ENCODE peak calls at places on chromosomes 16 and 17, in seven cellular contexts. F is ascending aorta, K is mammary epithelial cell, R is adipocyte, Z is small intestine, O is mucosa of descending colon, X is body of pancreas. B is an unnamed sample.
A peak's percentile ranks its signal among the peaks of the same experiment; 100 is the strongest.

GRCh38 chr17:34850964-34851363 is 110.3 kb downstream of the CCT6B start:
- DNase-seq in X (no peak), F (no peak), O (no peak), K (no peak), Z (no peak), R (no peak), B (no peak)

GRCh38 chr17:62827722-62828498 is 19.8 kb upstream of the MARCHF10 start:
- DNase-seq in R (peak; percentile 30), K (peak; percentile 19), F (no peak), Z (no peak), O (no peak), X (no peak), B (no peak)

GRCh38 chr17:32960815-32961214 is 30.8 kb upstream of the SPACA3 start:
- DNase-seq in Z (no peak), X (no peak), F (no peak), O (no peak), K (peak; percentile 39), R (no peak), B (no peak)

GRCh38 chr16:48353565-48354163 is 31.5 kb downstream of the SIAH1 start:
- DNase-seq in Z (peak; percentile 83), K (peak; percentile 58), X (peak; percentile 69), F (peak; percentile 75), R (peak; percentile 81), O (peak; percentile 77), B (peak; percentile 30)

GRCh38 chr16:66927012-66927436 is 1.7 kb upstream of the RRAD start:
- DNase-seq in Z (no peak), K (peak; percentile 84), F (peak; percentile 75), X (no peak), R (peak; percentile 65), O (no peak), B (no peak)

GRCh38 chr17:8151641-8152111 is 528 bp downstream of the PER1 start:
- DNase-seq in O (peak; percentile 79), Z (peak; percentile 77), X (peak; percentile 90), R (peak; percentile 90), K (peak; percentile 50), F (peak; percentile 94), B (no peak)

GRCh38 chr16:66750279-66751134 is 902 bp downstream of the DYNC1LI2 start:
- DNase-seq in K (peak; percentile 9), Z (peak; percentile 16), F (no peak), R (peak; percentile 17), O (no peak), X (no peak), B (no peak)

GRCh38 chr16:70495425-70496182 is 27.8 kb downstream of the COG4 start:
- DNase-seq in K (no peak), X (no peak), Z (peak; percentile 63), R (no peak), O (no peak), F (no peak), B (no peak)

GRCh38 chr16:84461029-84461415 is 43.4 kb downstream of the MEAK7 start:
- DNase-seq in F (no peak), K (no peak), R (no peak), Z (no peak), X (no peak), O (no peak), B (no peak)

GRCh38 chr17:50184057-50184456 is 17.4 kb downstream of the COL1A1 start:
- DNase-seq in K (no peak), Z (no peak), R (peak; percentile 50), X (no peak), F (no peak), O (no peak), B (no peak)

GRCh38 chr17:40702271-40702670 is 1.3 kb downstream of the KRT24 start:
- DNase-seq in Z (no peak), F (no peak), O (no peak), X (no peak), K (no peak), R (no peak), B (no peak)

GRCh38 chr17:39938140-39938869 is 10.8 kb downstream of the LRRC3C start:
- DNase-seq in R (no peak), K (no peak), F (no peak), X (no peak), O (no peak), Z (no peak), B (no peak)

GRCh38 chr17:72349508-72350472 is 229.0 kb downstream of the SOX9 start:
- DNase-seq in Z (no peak), X (peak; percentile 17), O (no peak), K (peak; percentile 72), R (no peak), F (no peak), B (no peak)

GRCh38 chr17:73142763-73143395 is 21.9 kb upstream of the SSTR2 start:
- DNase-seq in O (no peak), X (no peak), R (no peak), Z (no peak), K (peak; percentile 21), F (no peak), B (no peak)

GRCh38 chr16:1167276-1168107 is 14.6 kb downstream of the CACNA1H start:
- DNase-seq in K (no peak), F (no peak), X (peak; percentile 85), Z (peak; percentile 24), R (no peak), O (no peak), B (no peak)

GRCh38 chr17:9926150-9926804 is 21.2 kb upstream of the RCVRN start:
- DNase-seq in X (no peak), F (no peak), R (no peak), K (peak; percentile 3), Z (no peak), O (no peak), B (no peak)

GRCh38 chr16:997440-998051 is 16.0 kb downstream of the SOX8 start:
- DNase-seq in K (peak; percentile 60), O (peak; percentile 32), Z (peak; percentile 16), F (no peak), R (peak; percentile 28), X (peak; percentile 51), B (peak; percentile 47)

GRCh38 chr17:77100009-77100408 is 40.8 kb upstream of the SEC14L1 start:
- DNase-seq in O (peak; percentile 48), F (peak; percentile 77), R (no peak), K (no peak), X (peak; percentile 33), Z (no peak), B (no peak)

GRCh38 chr17:47949951-47950350 is 7.7 kb downstream of the PRR15L start:
- DNase-seq in R (no peak), X (peak; percentile 92), O (peak; percentile 65), K (no peak), Z (peak; percentile 41), F (no peak), B (no peak)

GRCh38 chr16:68426355-68426652 is 22.0 kb downstream of the SMPD3 start:
- DNase-seq in R (no peak), O (no peak), K (no peak), F (no peak), Z (no peak), X (no peak), B (no peak)

GRCh38 chr16:12679660-12680272 is 123.9 kb downstream of the CPPED1 start:
- DNase-seq in R (peak; percentile 18), Z (no peak), K (no peak), F (no peak), O (no peak), X (no peak), B (no peak)

DNA sequence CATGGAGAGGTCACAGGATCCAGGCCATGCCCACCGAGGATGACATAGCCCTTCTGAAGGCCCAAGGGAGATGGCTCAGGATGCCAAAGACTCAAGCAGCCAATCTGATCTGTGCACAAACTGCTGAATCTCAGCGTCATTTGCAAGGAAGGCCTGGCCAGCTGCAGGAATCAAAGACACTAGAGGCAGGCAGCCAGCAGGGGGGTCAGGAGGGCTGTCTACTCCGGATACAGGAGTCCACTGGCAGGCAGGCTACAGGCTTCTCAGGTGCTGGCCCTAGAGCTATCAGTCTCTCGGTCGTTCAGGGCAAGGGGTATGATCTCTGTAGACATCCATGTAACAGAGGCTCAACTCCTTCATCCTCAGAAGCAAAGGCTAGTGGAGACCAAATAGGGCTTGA is 1735.3 kb downstream of the TP53TG3F start:
- DNase-seq in Z (no peak), O (no peak), X (no peak), R (no peak), K (no peak), F (no peak), B (no peak)
- H3K9me3 ChIP-seq in Z (peaks cover 5% of the 10 kb centered on the region), O (peaks cover 60% of the 10 kb centered on the region), X (no peaks in the 10 kb centered on the region), R (peaks cover 4% of the 10 kb centered on the region), K (peaks cover 17% of the 10 kb centered on the region), F (no peaks in the 10 kb centered on the region), B (peaks cover 3% of the 10 kb centered on the region)

DNA sequence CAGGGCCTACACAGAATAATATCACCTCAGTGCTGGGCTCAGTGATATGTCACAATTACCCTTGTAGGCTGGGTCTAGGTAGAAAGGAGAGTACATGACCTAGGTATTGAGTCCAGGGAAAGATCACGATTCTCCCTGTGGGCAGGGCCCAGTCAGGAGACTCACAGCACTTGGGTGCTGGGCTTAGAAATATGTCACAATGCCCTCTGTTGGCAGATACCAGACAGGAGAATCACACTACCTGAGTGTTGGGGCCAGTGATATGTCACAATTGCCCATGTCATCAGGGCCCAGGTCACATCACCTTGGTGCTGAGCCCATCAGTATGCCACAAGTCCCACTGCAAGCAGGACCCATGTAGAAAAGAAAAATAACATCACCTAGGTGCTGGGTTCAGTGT is 2105.5 kb downstream of the TP53TG3F start:
- DNase-seq in X (no peak), O (no peak), K (no peak), R (no peak), Z (no peak), F (no peak), B (no peak)
- H3K9me3 ChIP-seq in X (no peaks in the 10 kb centered on the region), O (peaks cover 63% of the 10 kb centered on the region), K (peaks cover 9% of the 10 kb centered on the region), R (no peaks in the 10 kb centered on the region), Z (no peaks in the 10 kb centered on the region), F (no peaks in the 10 kb centered on the region), B (peaks cover 4% of the 10 kb centered on the region)

DNA sequence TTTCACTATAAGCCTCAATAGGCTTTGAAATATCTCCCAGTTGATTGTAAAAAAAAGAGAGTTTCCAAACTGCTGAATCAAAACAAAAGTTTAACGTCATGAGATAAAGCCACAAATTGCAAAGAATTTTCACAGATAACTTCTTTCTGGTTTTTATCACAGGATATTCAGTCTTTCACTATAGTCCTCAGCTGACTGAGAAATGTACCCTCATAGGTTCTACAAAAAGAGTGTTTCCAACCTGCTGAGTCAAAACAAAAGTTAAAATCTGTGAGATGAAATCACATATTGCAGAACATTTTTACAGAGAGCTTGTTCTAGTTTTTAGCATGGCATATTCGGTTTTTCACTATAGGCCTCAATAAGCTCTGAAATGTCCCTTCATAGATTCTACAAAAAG is 559.2 kb downstream of the KCNJ18 start:
- DNase-seq in Z (no peak), F (no peak), X (no peak), O (no peak), R (no peak), K (no peak), B (no peak)
- H3K9me3 ChIP-seq in Z (no peaks in the 10 kb centered on the region), F (no peaks in the 10 kb centered on the region), X (no peaks in the 10 kb centered on the region), O (peaks cover 90% of the 10 kb centered on the region), R (peaks cover 3% of the 10 kb centered on the region), K (peaks cover 13% of the 10 kb centered on the region), B (no peaks in the 10 kb centered on the region)

GRCh38 chr17:21241564-21241963 is 11.6 kb downstream of the NATD1 start:
- DNase-seq in F (no peak), O (no peak), X (no peak), K (no peak), R (no peak), Z (no peak), B (no peak)
- H3K9me3 ChIP-seq in F (no peaks in the 10 kb centered on the region), O (no peaks in the 10 kb centered on the region), X (no peaks in the 10 kb centered on the region), K (no peaks in the 10 kb centered on the region), R (no peaks in the 10 kb centered on the region), Z (no peaks in the 10 kb centered on the region), B (no peaks in the 10 kb centered on the region)

GRCh38 chr16:3375680-3376079 is 20.0 kb downstream of the OR2C1 start:
- DNase-seq in Z (no peak), F (no peak), R (no peak), K (no peak), O (no peak), X (no peak), B (no peak)
- H3K9me3 ChIP-seq in Z (peaks cover 7% of the 10 kb centered on the region), F (peaks cover 69% of the 10 kb centered on the region), R (peaks cover 42% of the 10 kb centered on the region), K (peaks cover 6% of the 10 kb centered on the region), O (peaks cover 65% of the 10 kb centered on the region), X (no peaks in the 10 kb centered on the region), B (peaks cover 7% of the 10 kb centered on the region)

B was measured in T-helper 17 cell.